ENCODE peak calls at places on chromosomes 2 and 18, in eight cellular contexts. X, M, Y, K, T, G, I and D are unnamed samples.

GRCh38 chr2:218398437-218399390 is 954 bp upstream of the CTDSP1 start:
- DNase-seq in K (peak), Y (peak), T (peak), G (peak), M (peak), X (peak), I (no peak), D (no peak)

GRCh38 chr2:221716434-221717303 is 144.6 kb upstream of the EPHA4 start:
- DNase-seq in G (no peak), Y (peak), K (peak), I (no peak), X (peak), T (no peak), M (peak), D (no peak)

GRCh38 chr2:175964195-175964594 is 37.9 kb downstream of the LNPK start:
- DNase-seq in G (peak), I (no peak), X (no peak), T (no peak), K (peak), Y (no peak), M (no peak), D (no peak)

GRCh38 chr2:232420463-232421188 is 14.0 kb downstream of the ALPG start:
- DNase-seq in X (no peak), G (no peak), M (peak), Y (no peak), I (no peak), K (no peak), T (no peak), D (no peak)

GRCh38 chr2:33765122-33765521 is 166.0 kb upstream of the FAM98A start:
- DNase-seq in M (no peak), T (no peak), G (no peak), Y (no peak), K (no peak), X (no peak), I (no peak), D (no peak)

GRCh38 chr2:47891369-47892337 is 14.6 kb downstream of the FBXO11 start:
- DNase-seq in K (peak), G (peak), I (no peak), X (peak), T (no peak), M (no peak), Y (peak), D (no peak)

GRCh38 chr2:30433902-30434301 is 13.1 kb upstream of the LCLAT1 start:
- DNase-seq in K (no peak), G (peak), X (no peak), M (no peak), Y (peak), I (no peak), T (no peak), D (no peak)

GRCh38 chr2:231032575-231033140 is 4.7 kb upstream of the C2orf72 start:
- DNase-seq in T (no peak), Y (no peak), K (no peak), G (no peak), M (no peak), X (no peak), I (no peak), D (no peak)

GRCh38 chr2:27378096-27378808 is 2.3 kb downstream of the ZNF513 start:
- DNase-seq in K (peak), Y (no peak), T (no peak), X (no peak), M (peak), G (peak), I (no peak), D (no peak)

GRCh38 chr18:52286675-52287074 is 53.3 kb upstream of the DCC start:
- DNase-seq in I (no peak), T (no peak), Y (no peak), G (no peak), M (no peak), X (no peak), K (no peak), D (no peak)

GRCh38 chr2:217903859-217904613 is 98.8 kb downstream of the TNS1 start:
- DNase-seq in Y (peak), I (no peak), G (peak), X (no peak), M (no peak), T (no peak), K (no peak), D (no peak)

GRCh38 chr2:73176205-73176880 is 26.0 kb upstream of the NOTO start:
- DNase-seq in Y (peak), X (no peak), I (no peak), T (no peak), M (no peak), G (peak), K (peak), D (no peak)

GRCh38 chr2:186349508-186349907 is 136.6 kb upstream of the ZC3H15 start:
- DNase-seq in T (peak), X (peak), I (no peak), M (peak), G (peak), Y (peak), K (peak), D (no peak)
- TF ChIP-seq CTCF in T (no peak), X (no peak), I (no peak), M (no peak), G (no peak), Y (no peak), K (no peak), D (no peak)

GRCh38 chr2:163610817-163611556 is 124.8 kb downstream of the FIGN start:
- DNase-seq in T (no peak), Y (no peak), X (no peak), K (no peak), G (no peak), M (peak), I (no peak), D (no peak)
- TF ChIP-seq CTCF in T (no peak), Y (no peak), X (peak), K (no peak), G (peak), M (no peak), I (peak), D (peak)

GRCh38 chr18:64100136-64100922 is 48.6 kb downstream of the LINC00305 start:
- DNase-seq in Y (no peak), X (no peak), K (no peak), G (peak), T (no peak), I (no peak), M (no peak), D (no peak)

GRCh38 chr18:64094210-64094609 is 54.7 kb downstream of the LINC00305 start:
- DNase-seq in I (no peak), G (no peak), K (no peak), T (no peak), M (no peak), Y (no peak), X (no peak), D (no peak)

GRCh38 chr18:64099244-64099643 is 49.6 kb downstream of the LINC00305 start:
- DNase-seq in G (no peak), M (no peak), Y (no peak), X (no peak), K (no peak), I (no peak), T (no peak), D (no peak)

GRCh38 chr18:64095056-64095455 is 53.8 kb downstream of the LINC00305 start:
- DNase-seq in T (no peak), M (no peak), X (no peak), I (no peak), Y (no peak), K (no peak), G (no peak), D (no peak)

DNA sequence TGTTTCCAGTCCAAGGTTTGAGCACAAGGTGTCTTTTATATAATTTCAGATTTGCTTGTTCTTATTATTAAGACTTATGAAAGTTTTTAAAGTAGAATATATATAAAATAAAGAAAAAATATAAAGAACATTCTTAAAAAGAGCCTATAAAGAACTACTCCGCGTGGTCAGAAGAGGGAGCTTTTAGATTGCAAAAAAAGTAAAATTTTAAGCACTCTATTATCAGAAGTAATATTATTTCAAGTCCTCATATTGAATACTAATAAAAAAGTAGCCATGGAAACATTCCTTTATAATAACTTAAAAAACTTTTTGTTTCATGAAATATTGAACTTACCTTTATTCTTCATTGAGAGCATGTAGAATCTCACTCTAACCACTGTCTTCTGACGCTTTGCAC is 51.4 kb downstream of the LINC00305 start:
- DNase-seq in T (no peak), K (no peak), I (no peak), M (no peak), Y (peak), G (peak), X (no peak), D (no peak)
- TF ChIP-seq CTCF in T (peak), K (peak), I (no peak), M (no peak), Y (no peak), G (peak), X (peak), D (peak)

GRCh38 chr2:189344036-189344435 is 97.2 kb upstream of the WDR75 start:
- DNase-seq in I (no peak), T (no peak), Y (no peak), K (no peak), G (no peak), M (no peak), X (no peak), D (no peak)

GRCh38 chr2:189350515-189351209 is 90.6 kb upstream of the WDR75 start:
- DNase-seq in K (peak), M (no peak), G (peak), T (peak), X (no peak), Y (peak), I (no peak), D (no peak)

GRCh38 chr2:189348369-189348768 is 92.9 kb upstream of the WDR75 start:
- DNase-seq in K (peak), Y (no peak), T (no peak), G (peak), I (no peak), X (no peak), M (no peak), D (no peak)

DNA sequence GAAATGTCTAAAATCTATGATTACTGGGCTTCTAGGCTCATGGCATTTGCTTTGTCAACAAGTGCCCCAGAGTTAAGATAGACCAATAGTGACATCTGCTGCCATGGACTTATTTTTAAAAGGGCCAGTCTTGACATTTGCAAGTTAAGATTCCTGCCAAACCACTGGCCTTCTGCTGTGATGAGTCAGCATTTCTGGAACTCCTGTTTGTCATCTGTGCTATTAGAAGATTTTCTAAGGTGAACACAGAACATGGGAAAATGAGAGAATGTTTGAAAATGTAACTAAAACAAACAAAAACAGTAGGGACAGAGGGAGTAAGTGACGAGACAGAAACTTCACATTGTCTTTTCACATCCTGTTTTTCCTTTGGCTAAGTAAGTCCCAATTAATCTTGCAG is 93.7 kb upstream of the WDR75 start:
- DNase-seq in K (peak), G (peak), I (no peak), X (peak), M (peak), Y (peak), T (peak), D (no peak)
- TF ChIP-seq CTCF in K (no peak), G (peak), I (no peak), X (peak), M (peak), Y (peak), T (peak), D (peak)

GRCh38 chr18:27005589-27005988 is 140.1 kb upstream of the AQP4 start:
- DNase-seq in G (peak), I (no peak), Y (peak), T (no peak), K (peak), X (no peak), M (peak), D (no peak)
- TF ChIP-seq CTCF in G (peak), I (peak), Y (peak), T (no peak), K (peak), X (peak), M (peak), D (peak)

DNA sequence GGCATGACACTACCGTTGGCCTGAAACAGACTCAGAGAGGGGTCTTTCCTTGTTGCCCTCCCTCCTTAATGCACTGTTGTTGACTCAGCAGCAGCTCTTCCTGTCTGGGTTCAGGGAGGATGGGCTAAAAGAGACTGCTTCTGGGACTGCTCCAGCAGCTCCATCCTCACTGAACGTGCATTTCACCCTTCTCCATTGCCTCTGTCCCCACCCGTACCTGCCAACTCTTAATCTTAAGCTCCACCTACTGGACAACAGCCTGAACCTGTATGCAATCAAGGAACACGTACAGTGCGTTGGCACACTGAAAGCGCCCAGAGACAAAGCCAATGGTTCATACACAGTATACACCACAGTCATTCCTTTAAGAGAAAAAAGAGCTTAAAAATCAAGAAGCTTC is 230.8 kb upstream of the RAB6C start:
- DNase-seq in G (no peak), I (no peak), K (peak), M (no peak), Y (no peak), X (peak), T (no peak), D (no peak)
- TF ChIP-seq CTCF in G (no peak), I (peak), K (no peak), M (no peak), Y (no peak), X (peak), T (no peak), D (no peak)

GRCh38 chr2:159995038-159995437 is 67.4 kb downstream of the PLA2R1 start:
- DNase-seq in M (no peak), X (no peak), G (no peak), T (no peak), K (no peak), I (no peak), Y (no peak), D (no peak)

GRCh38 chr2:159998236-159998635 is 64.2 kb downstream of the PLA2R1 start:
- DNase-seq in Y (no peak), K (no peak), I (no peak), M (no peak), G (peak), X (no peak), T (no peak), D (no peak)

DNA sequence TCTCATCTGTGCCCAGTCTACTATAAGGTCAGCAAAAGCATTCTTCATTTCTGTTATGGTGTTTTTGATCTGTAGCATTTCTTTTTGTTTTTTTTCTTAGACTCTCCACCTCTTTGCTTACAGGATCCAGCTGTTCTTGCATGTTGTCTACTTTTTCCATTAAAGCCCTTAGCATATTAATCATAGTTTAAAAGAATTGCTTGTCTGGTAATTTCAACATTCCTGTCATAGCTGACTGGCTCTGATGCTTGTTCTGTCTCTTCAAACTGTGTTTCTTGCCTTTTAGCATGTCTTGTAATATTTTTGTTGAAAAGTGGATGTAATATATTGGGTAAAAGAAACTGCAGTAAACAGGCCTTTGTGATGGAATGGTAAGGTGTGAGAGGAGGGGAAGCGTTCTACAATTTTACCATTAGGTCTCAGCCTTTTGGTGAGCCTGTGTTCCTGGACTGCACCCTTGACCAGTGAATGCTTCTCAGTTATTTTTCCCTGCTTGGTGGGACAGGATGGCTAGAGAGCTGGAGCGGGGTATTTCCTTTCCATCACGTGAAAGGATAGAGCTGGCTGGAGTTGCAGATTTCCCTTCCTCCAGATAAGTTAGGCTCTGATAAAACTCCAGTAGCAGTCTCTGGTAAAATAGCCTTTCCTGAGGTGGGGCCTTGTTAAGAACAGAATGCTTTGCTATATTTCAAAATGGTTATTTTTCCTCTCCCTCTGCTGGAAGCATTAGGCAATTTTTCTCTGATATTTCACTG is 65.4 kb downstream of the PLA2R1 start:
- DNase-seq in G (peak), K (no peak), Y (peak), T (peak), M (no peak), I (no peak), X (peak), D (no peak)
- TF ChIP-seq CTCF in G (peak), K (no peak), Y (peak), T (peak), M (no peak), I (no peak), X (peak), D (peak)